ENCODE peak calls at places on chromosomes 6 and 20, in five cellular contexts. One of them, this sample, is unnamed.

GRCh38 chr20:40753472-40753871 is 64.4 kb upstream of the MAFB start:
- DNase-seq in stimulated activated CD4-positive, alpha-beta T cell treated with anti-CD3 and anti-CD28 coated beads, Interleukin-2, amount 100 ng/mL, for 48 hours: no peak
- DNase-seq in mesenchymal stem cell: peak
- DNase-seq in NCI-H1694: no peak
- DNase-seq in AG09319: no peak
- DNase-seq in this sample: no peak

GRCh38 chr6:153957409-153957808 is 81.6 kb upstream of the OPRM1 start:
- DNase-seq in mesenchymal stem cell: no peak
- DNase-seq in stimulated activated CD4-positive, alpha-beta T cell treated with anti-CD3 and anti-CD28 coated beads, Interleukin-2, amount 100 ng/mL, for 48 hours: no peak
- DNase-seq in AG09319: no peak
- DNase-seq in NCI-H1694: no peak
- DNase-seq in this sample: no peak

GRCh38 chr6:7178280-7178679 is 70.5 kb downstream of the RREB1 start:
- DNase-seq in stimulated activated CD4-positive, alpha-beta T cell treated with anti-CD3 and anti-CD28 coated beads, Interleukin-2, amount 100 ng/mL, for 48 hours: no peak
- DNase-seq in mesenchymal stem cell: no peak
- DNase-seq in NCI-H1694: no peak
- DNase-seq in AG09319: no peak
- DNase-seq in this sample: no peak

GRCh38 chr6:166587631-166588413 is 1.3 kb upstream of the RAMACL start:
- DNase-seq in AG09319: no peak
- DNase-seq in NCI-H1694: no peak
- DNase-seq in stimulated activated CD4-positive, alpha-beta T cell treated with anti-CD3 and anti-CD28 coated beads, Interleukin-2, amount 100 ng/mL, for 48 hours: no peak
- DNase-seq in mesenchymal stem cell: no peak
- DNase-seq in this sample: no peak

GRCh38 chr20:32681175-32682084 is 7.7 kb upstream of the C20orf203 start:
- DNase-seq in AG09319: no peak
- DNase-seq in stimulated activated CD4-positive, alpha-beta T cell treated with anti-CD3 and anti-CD28 coated beads, Interleukin-2, amount 100 ng/mL, for 48 hours: no peak
- DNase-seq in NCI-H1694: peak
- DNase-seq in mesenchymal stem cell: peak
- DNase-seq in this sample: no peak

GRCh38 chr6:32188381-32189081 is 1.5 kb downstream of the PBX2 start:
- DNase-seq in NCI-H1694: no peak
- DNase-seq in mesenchymal stem cell: peak
- DNase-seq in stimulated activated CD4-positive, alpha-beta T cell treated with anti-CD3 and anti-CD28 coated beads, Interleukin-2, amount 100 ng/mL, for 48 hours: no peak
- DNase-seq in AG09319: no peak
- DNase-seq in this sample: no peak

GRCh38 chr6:157505912-157506491 is 125.0 kb downstream of the ZDHHC14 start:
- DNase-seq in mesenchymal stem cell: no peak
- DNase-seq in stimulated activated CD4-positive, alpha-beta T cell treated with anti-CD3 and anti-CD28 coated beads, Interleukin-2, amount 100 ng/mL, for 48 hours: no peak
- DNase-seq in NCI-H1694: no peak
- DNase-seq in AG09319: no peak
- DNase-seq in this sample: no peak

GRCh38 chr20:62707981-62708521 is 585 bp upstream of the NTSR1 start:
- DNase-seq in stimulated activated CD4-positive, alpha-beta T cell treated with anti-CD3 and anti-CD28 coated beads, Interleukin-2, amount 100 ng/mL, for 48 hours: no peak
- DNase-seq in AG09319: no peak
- DNase-seq in mesenchymal stem cell: no peak
- DNase-seq in NCI-H1694: peak
- DNase-seq in this sample: peak

GRCh38 chr6:4017847-4018193 is 61.1 kb downstream of the FAM217A start:
- DNase-seq in mesenchymal stem cell: peak
- DNase-seq in stimulated activated CD4-positive, alpha-beta T cell treated with anti-CD3 and anti-CD28 coated beads, Interleukin-2, amount 100 ng/mL, for 48 hours: no peak
- DNase-seq in AG09319: no peak
- DNase-seq in NCI-H1694: peak
- DNase-seq in this sample: no peak

GRCh38 chr6:10412948-10413849 is 1.7 kb downstream of the TFAP2A start:
- DNase-seq in NCI-H1694: no peak
- DNase-seq in stimulated activated CD4-positive, alpha-beta T cell treated with anti-CD3 and anti-CD28 coated beads, Interleukin-2, amount 100 ng/mL, for 48 hours: no peak
- DNase-seq in mesenchymal stem cell: no peak
- DNase-seq in AG09319: no peak
- DNase-seq in this sample: no peak

GRCh38 chr20:49273696-49274277 is 4.1 kb downstream of the ZNFX1 start:
- DNase-seq in NCI-H1694: no peak
- DNase-seq in mesenchymal stem cell: no peak
- DNase-seq in AG09319: no peak
- DNase-seq in stimulated activated CD4-positive, alpha-beta T cell treated with anti-CD3 and anti-CD28 coated beads, Interleukin-2, amount 100 ng/mL, for 48 hours: no peak
- DNase-seq in this sample: no peak

GRCh38 chr6:41697902-41698349 is 37.5 kb downstream of the TFEB start:
- DNase-seq in mesenchymal stem cell: no peak
- DNase-seq in AG09319: no peak
- DNase-seq in stimulated activated CD4-positive, alpha-beta T cell treated with anti-CD3 and anti-CD28 coated beads, Interleukin-2, amount 100 ng/mL, for 48 hours: no peak
- DNase-seq in NCI-H1694: no peak
- DNase-seq in this sample: no peak

GRCh38 chr20:20501128-20501527 is 133.2 kb downstream of the INSM1 start:
- DNase-seq in AG09319: no peak
- DNase-seq in stimulated activated CD4-positive, alpha-beta T cell treated with anti-CD3 and anti-CD28 coated beads, Interleukin-2, amount 100 ng/mL, for 48 hours: no peak
- DNase-seq in NCI-H1694: no peak
- DNase-seq in mesenchymal stem cell: no peak
- DNase-seq in this sample: no peak

GRCh38 chr6:107743311-107743710 is 80.8 kb downstream of the SCML4 start:
- DNase-seq in NCI-H1694: no peak
- DNase-seq in mesenchymal stem cell: no peak
- DNase-seq in stimulated activated CD4-positive, alpha-beta T cell treated with anti-CD3 and anti-CD28 coated beads, Interleukin-2, amount 100 ng/mL, for 48 hours: no peak
- DNase-seq in AG09319: no peak
- DNase-seq in this sample: no peak

GRCh38 chr6:100865525-100865924 is 15.6 kb downstream of the ASCC3 start:
- DNase-seq in mesenchymal stem cell: no peak
- DNase-seq in stimulated activated CD4-positive, alpha-beta T cell treated with anti-CD3 and anti-CD28 coated beads, Interleukin-2, amount 100 ng/mL, for 48 hours: no peak
- DNase-seq in NCI-H1694: no peak
- DNase-seq in AG09319: no peak
- DNase-seq in this sample: no peak

GRCh38 chr6:114997813-114998292 is 655.0 kb upstream of the HS3ST5 start:
- DNase-seq in stimulated activated CD4-positive, alpha-beta T cell treated with anti-CD3 and anti-CD28 coated beads, Interleukin-2, amount 100 ng/mL, for 48 hours: no peak
- DNase-seq in NCI-H1694: no peak
- DNase-seq in mesenchymal stem cell: peak
- DNase-seq in AG09319: no peak
- DNase-seq in this sample: no peak

GRCh38 chr6:21511891-21512550 is 81.5 kb upstream of the SOX4 start:
- DNase-seq in AG09319: no peak
- DNase-seq in NCI-H1694: no peak
- DNase-seq in mesenchymal stem cell: no peak
- DNase-seq in stimulated activated CD4-positive, alpha-beta T cell treated with anti-CD3 and anti-CD28 coated beads, Interleukin-2, amount 100 ng/mL, for 48 hours: no peak
- DNase-seq in this sample: no peak

GRCh38 chr6:57822896-57823358 is 505.5 kb downstream of the PRIM2 start:
- DNase-seq in stimulated activated CD4-positive, alpha-beta T cell treated with anti-CD3 and anti-CD28 coated beads, Interleukin-2, amount 100 ng/mL, for 48 hours: no peak
- DNase-seq in NCI-H1694: no peak
- DNase-seq in mesenchymal stem cell: no peak
- DNase-seq in AG09319: no peak
- DNase-seq in this sample: no peak

GRCh38 chr6:489001-489400 is 97.4 kb downstream of the IRF4 start:
- DNase-seq in mesenchymal stem cell: no peak
- DNase-seq in AG09319: no peak
- DNase-seq in stimulated activated CD4-positive, alpha-beta T cell treated with anti-CD3 and anti-CD28 coated beads, Interleukin-2, amount 100 ng/mL, for 48 hours: no peak
- DNase-seq in NCI-H1694: no peak
- DNase-seq in this sample: no peak

GRCh38 chr6:132797975-132798819 is at the start of gene SLC18B1:
- DNase-seq in AG09319: no peak
- DNase-seq in stimulated activated CD4-positive, alpha-beta T cell treated with anti-CD3 and anti-CD28 coated beads, Interleukin-2, amount 100 ng/mL, for 48 hours: no peak
- DNase-seq in NCI-H1694: no peak
- DNase-seq in mesenchymal stem cell: peak
- DNase-seq in this sample: peak

GRCh38 chr20:61983965-61984364 is 81.7 kb downstream of the TAF4 start:
- DNase-seq in AG09319: no peak
- DNase-seq in mesenchymal stem cell: no peak
- DNase-seq in NCI-H1694: no peak
- DNase-seq in stimulated activated CD4-positive, alpha-beta T cell treated with anti-CD3 and anti-CD28 coated beads, Interleukin-2, amount 100 ng/mL, for 48 hours: no peak
- DNase-seq in this sample: no peak

GRCh38 chr6:88442731-88443130 is 276.6 kb upstream of the CNR1 start:
- DNase-seq in AG09319: no peak
- DNase-seq in stimulated activated CD4-positive, alpha-beta T cell treated with anti-CD3 and anti-CD28 coated beads, Interleukin-2, amount 100 ng/mL, for 48 hours: no peak
- DNase-seq in NCI-H1694: no peak
- DNase-seq in mesenchymal stem cell: no peak
- DNase-seq in this sample: no peak

GRCh38 chr6:4371207-4371921 is 236.0 kb upstream of the ECI2 start:
- DNase-seq in stimulated activated CD4-positive, alpha-beta T cell treated with anti-CD3 and anti-CD28 coated beads, Interleukin-2, amount 100 ng/mL, for 48 hours: no peak
- DNase-seq in mesenchymal stem cell: peak
- DNase-seq in AG09319: no peak
- DNase-seq in NCI-H1694: no peak
- DNase-seq in this sample: no peak

GRCh38 chr6:34227656-34228421 is 8.8 kb upstream of the HMGA1 start:
- DNase-seq in stimulated activated CD4-positive, alpha-beta T cell treated with anti-CD3 and anti-CD28 coated beads, Interleukin-2, amount 100 ng/mL, for 48 hours: no peak
- DNase-seq in AG09319: no peak
- DNase-seq in mesenchymal stem cell: no peak
- DNase-seq in NCI-H1694: no peak
- DNase-seq in this sample: no peak

GRCh38 chr6:43391448-43392031 is 22.1 kb upstream of the ZNF318 start:
- DNase-seq in NCI-H1694: no peak
- DNase-seq in stimulated activated CD4-positive, alpha-beta T cell treated with anti-CD3 and anti-CD28 coated beads, Interleukin-2, amount 100 ng/mL, for 48 hours: no peak
- DNase-seq in AG09319: no peak
- DNase-seq in mesenchymal stem cell: peak
- DNase-seq in this sample: peak

GRCh38 chr20:50368813-50369224 is 141.4 kb upstream of the PTPN1 start:
- DNase-seq in NCI-H1694: no peak
- DNase-seq in AG09319: no peak
- DNase-seq in stimulated activated CD4-positive, alpha-beta T cell treated with anti-CD3 and anti-CD28 coated beads, Interleukin-2, amount 100 ng/mL, for 48 hours: no peak
- DNase-seq in mesenchymal stem cell: peak
- DNase-seq in this sample: no peak

GRCh38 chr20:61325718-61326117 is 73.7 kb downstream of the CDH4 start:
- DNase-seq in stimulated activated CD4-positive, alpha-beta T cell treated with anti-CD3 and anti-CD28 coated beads, Interleukin-2, amount 100 ng/mL, for 48 hours: no peak
- DNase-seq in mesenchymal stem cell: no peak
- DNase-seq in NCI-H1694: no peak
- DNase-seq in AG09319: no peak
- DNase-seq in this sample: no peak

GRCh38 chr6:40551966-40552365 is 35.2 kb downstream of the LRFN2 start:
- DNase-seq in NCI-H1694: no peak
- DNase-seq in stimulated activated CD4-positive, alpha-beta T cell treated with anti-CD3 and anti-CD28 coated beads, Interleukin-2, amount 100 ng/mL, for 48 hours: no peak
- DNase-seq in mesenchymal stem cell: no peak
- DNase-seq in AG09319: no peak
- DNase-seq in this sample: no peak

GRCh38 chr6:130365166-130366010 is 429 bp upstream of the TMEM200A start:
- DNase-seq in NCI-H1694: no peak
- DNase-seq in AG09319: peak
- DNase-seq in mesenchymal stem cell: peak
- DNase-seq in stimulated activated CD4-positive, alpha-beta T cell treated with anti-CD3 and anti-CD28 coated beads, Interleukin-2, amount 100 ng/mL, for 48 hours: peak
- DNase-seq in this sample: peak

GRCh38 chr6:157767757-157768156 is 55.3 kb upstream of the SNX9 start:
- DNase-seq in stimulated activated CD4-positive, alpha-beta T cell treated with anti-CD3 and anti-CD28 coated beads, Interleukin-2, amount 100 ng/mL, for 48 hours: no peak
- DNase-seq in mesenchymal stem cell: no peak
- DNase-seq in AG09319: no peak
- DNase-seq in NCI-H1694: no peak
- DNase-seq in this sample: no peak

GRCh38 chr20:51536116-51537069 is 6.1 kb downstream of the NFATC2 start:
- DNase-seq in NCI-H1694: no peak
- DNase-seq in AG09319: no peak
- DNase-seq in mesenchymal stem cell: no peak
- DNase-seq in stimulated activated CD4-positive, alpha-beta T cell treated with anti-CD3 and anti-CD28 coated beads, Interleukin-2, amount 100 ng/mL, for 48 hours: no peak
- DNase-seq in this sample: no peak

GRCh38 chr20:3603108-3603507 is 60.1 kb downstream of the GFRA4 start:
- DNase-seq in NCI-H1694: no peak
- DNase-seq in stimulated activated CD4-positive, alpha-beta T cell treated with anti-CD3 and anti-CD28 coated beads, Interleukin-2, amount 100 ng/mL, for 48 hours: no peak
- DNase-seq in mesenchymal stem cell: no peak
- DNase-seq in AG09319: no peak
- DNase-seq in this sample: no peak